ENCODE peak calls at places on chromosomes 7 and 10, in four cellular contexts. D is HepG2, F is GM12878, H is K562. Q is an unnamed sample.
A peak's percentile ranks its signal among the peaks of the same experiment; 100 is the strongest.

GRCh38 chr10:104639595-104640338 is 1.3 kb upstream of the SORCS3 start:
- DNase-seq in D (no peak), F (no peak), H (no peak), Q (peak; percentile 26)

GRCh38 chr10:119737827-119738226 is 12.0 kb downstream of the INPP5F start:
- DNase-seq in D (no peak), F (no peak), H (peak; percentile 24), Q (no peak)

GRCh38 chr7:74317146-74317782 is 28.1 kb downstream of the CLIP2 start:
- DNase-seq in D (no peak), F (no peak), H (no peak), Q (no peak)

GRCh38 chr10:20622522-20623270 is 274.4 kb downstream of the NEBL start:
- DNase-seq in D (peak; percentile 6), F (no peak), H (no peak), Q (no peak)

GRCh38 chr7:78479348-78479747 is 680.8 kb downstream of the PHTF2 start:
- DNase-seq in D (no peak), F (no peak), H (no peak), Q (no peak)

GRCh38 chr10:73643362-73643761 is 2.1 kb upstream of the MYOZ1 start:
- DNase-seq in D (no peak), F (no peak), H (no peak), Q (no peak)

GRCh38 chr7:143974457-143974856 is 19.8 kb downstream of the OR2F1 start:
- DNase-seq in D (peak; percentile 70), F (no peak), H (no peak), Q (no peak)

GRCh38 chr7:129778770-129779601 is 167.5 kb downstream of the NRF1 start:
- DNase-seq in D (no peak), F (no peak), H (no peak), Q (peak; percentile 49)

GRCh38 chr7:13017325-13017853 is 330.0 kb downstream of the ARL4A start:
- DNase-seq in D (peak; percentile 100), F (no peak), H (no peak), Q (no peak)

GRCh38 chr7:123682690-123683089 is 27.0 kb downstream of the LMOD2 start:
- DNase-seq in D (peak; percentile 52), F (no peak), H (peak; percentile 32), Q (no peak)

GRCh38 chr7:113392421-113392820 is 274.1 kb upstream of the SMIM30 start:
- DNase-seq in D (no peak), F (no peak), H (no peak), Q (no peak)

GRCh38 chr7:23544913-23545354 is 13.2 kb upstream of the TRA2A start:
- DNase-seq in D (peak; percentile 43), F (peak; percentile 46), H (no peak), Q (no peak)

GRCh38 chr7:116836911-116837310 is 25.5 kb upstream of the CAPZA2 start:
- DNase-seq in D (no peak), F (no peak), H (no peak), Q (no peak)

GRCh38 chr10:22379059-22379458 is 33.8 kb downstream of the SPAG6 start:
- DNase-seq in D (no peak), F (peak; percentile 39), H (no peak), Q (no peak)

GRCh38 chr7:98254951-98255610 is 3.0 kb upstream of the TECPR1 start:
- DNase-seq in D (no peak), F (no peak), H (no peak), Q (no peak)

GRCh38 chr7:122212754-122213153 is 68.7 kb upstream of the AASS start:
- DNase-seq in D (no peak), F (no peak), H (no peak), Q (no peak)

GRCh38 chr10:6920072-6921019 is 340.3 kb upstream of the PRKCQ start:
- DNase-seq in D (peak; percentile 33), F (no peak), H (peak; percentile 89), Q (peak; percentile 83)

GRCh38 chr10:74189999-74190421 is 39.0 kb downstream of the ADK start:
- DNase-seq in D (peak; percentile 69), F (peak; percentile 49), H (no peak), Q (no peak)

GRCh38 chr10:37760817-37761216 is 96.6 kb downstream of the ZNF248 start:
- DNase-seq in D (no peak), F (no peak), H (no peak), Q (no peak)

GRCh38 chr7:47601119-47601880 is 19.4 kb upstream of the TNS3 start:
- DNase-seq in D (peak; percentile 40), F (no peak), H (no peak), Q (no peak)

GRCh38 chr7:144384071-144384470 is 19.4 kb downstream of the NOBOX start:
- DNase-seq in D (peak; percentile 8), F (peak; percentile 12), H (no peak), Q (no peak)

GRCh38 chr7:156735861-156736260 is 95.3 kb downstream of the RNF32 start:
- DNase-seq in D (no peak), F (no peak), H (no peak), Q (no peak)

GRCh38 chr7:117270371-117270770 is 52.5 kb downstream of the WNT2 start:
- DNase-seq in D (no peak), F (no peak), H (no peak), Q (no peak)

GRCh38 chr10:91551856-91552255 is 81.0 kb downstream of the PPP1R3C start:
- DNase-seq in D (peak; percentile 50), F (no peak), H (peak; percentile 27), Q (peak; percentile 73)

GRCh38 chr7:91348686-91349085 is 84.5 kb downstream of the FZD1 start:
- DNase-seq in D (no peak), F (no peak), H (no peak), Q (no peak)

GRCh38 chr7:85469446-85469970 is 282.7 kb upstream of the SEMA3D start:
- DNase-seq in D (no peak), F (no peak), H (no peak), Q (no peak)

GRCh38 chr7:22214000-22214399 is 143.0 kb downstream of the RAPGEF5 start:
- DNase-seq in D (no peak), F (no peak), H (no peak), Q (no peak)

GRCh38 chr7:98133181-98133580 is 26.5 kb downstream of the LMTK2 start:
- DNase-seq in D (no peak), F (peak; percentile 63), H (no peak), Q (no peak)

GRCh38 chr7:156251861-156252260 is 388.7 kb upstream of the RNF32 start:
- DNase-seq in D (no peak), F (no peak), H (no peak), Q (no peak)

GRCh38 chr7:117019786-117020604 is 66.7 kb downstream of the ST7 start:
- DNase-seq in D (no peak), F (no peak), H (no peak), Q (peak; percentile 56)

GRCh38 chr10:96466-96865 is 38.8 kb upstream of the ZMYND11 start:
- DNase-seq in D (no peak), F (no peak), H (no peak), Q (no peak)

GRCh38 chr7:80542398-80542797 is 30.5 kb upstream of the GNAT3 start:
- DNase-seq in D (no peak), F (no peak), H (no peak), Q (no peak)

GRCh38 chr10:69974551-69975155 is 78.0 kb upstream of the MACROH2A2 start:
- DNase-seq in D (no peak), F (no peak), H (no peak), Q (no peak)

GRCh38 chr7:3880221-3880935 is 579.3 kb downstream of the SDK1 start:
- DNase-seq in D (no peak), F (no peak), H (no peak), Q (no peak)

DNA sequence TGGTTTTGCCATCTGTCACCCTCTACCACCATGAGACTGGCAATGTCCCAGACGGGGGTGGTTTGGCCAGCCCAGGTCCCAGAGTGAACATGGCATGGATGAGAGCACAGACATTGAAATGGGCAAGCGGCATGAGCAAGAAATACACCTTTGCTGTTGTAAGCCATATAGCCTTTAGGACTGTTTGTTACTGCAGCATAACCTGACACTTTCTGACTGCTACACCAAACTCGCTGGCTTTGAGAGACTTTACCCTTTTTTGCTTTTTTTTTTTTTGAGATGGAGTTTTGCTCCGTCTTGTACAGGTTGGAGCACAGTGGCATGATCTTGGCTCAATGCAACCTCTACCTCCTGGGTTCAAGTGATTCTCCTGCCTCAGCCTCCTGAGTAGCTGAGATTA is 5.2 kb upstream of the MUC3A start:
- DNase-seq in D (no peak), F (no peak), H (no peak), Q (no peak)
- TF ChIP-seq CREM in D (no peak), F (no peak), H (no peak), Q (no peak)

GRCh38 chr10:97388152-97388551 is 13.0 kb downstream of the RRP12 start:
- DNase-seq in D (no peak), F (no peak), H (peak; percentile 21), Q (no peak)
- TF ChIP-seq CREM in D (no peak), F (no peak), H (no peak), Q (no peak)

GRCh38 chr7:42566981-42567510 is 330.0 kb upstream of the GLI3 start:
- DNase-seq in D (no peak), F (no peak), H (no peak), Q (no peak)
- TF ChIP-seq CREM in D (no peak), F (no peak), H (no peak), Q (no peak)

GRCh38 chr10:26735435-26735834 is 37.9 kb downstream of the PDSS1 start:
- DNase-seq in D (no peak), F (no peak), H (no peak), Q (no peak)

GRCh38 chr10:26741368-26741767 is 43.9 kb downstream of the PDSS1 start:
- DNase-seq in D (no peak), F (no peak), H (no peak), Q (no peak)

GRCh38 chr10:26738354-26738753 is 40.9 kb downstream of the PDSS1 start:
- DNase-seq in D (peak; percentile 12), F (no peak), H (no peak), Q (no peak)

GRCh38 chr10:26739087-26739631 is 41.7 kb downstream of the PDSS1 start:
- DNase-seq in D (no peak), F (no peak), H (no peak), Q (no peak)

GRCh38 chr10:26737730-26738129 is 40.2 kb downstream of the PDSS1 start:
- DNase-seq in D (no peak), F (peak; percentile 95), H (no peak), Q (no peak)
- TF ChIP-seq CREM in D (no peak), F (peak; percentile 87), H (no peak), Q (no peak)

GRCh38 chr10:96720422-96721206 is at the start of gene PIK3AP1:
- DNase-seq in D (no peak), F (no peak), H (peak; percentile 66), Q (peak; percentile 49)
- TF ChIP-seq CREM in D (no peak), F (no peak), H (no peak), Q (no peak)

Q was measured in WTC11.